ENCODE peak calls at places on chromosomes 13 and 19, in four cellular contexts. P, M, R and H are unnamed samples.

GRCh38 chr19:6238256-6238642 is 41.5 kb downstream of the MLLT1 start:
- DNase-seq in P (no peak), M (no peak), R (no peak), H (no peak)

GRCh38 chr13:51912091-51912490 is 50.3 kb downstream of the CCDC70 start:
- DNase-seq in P (no peak), M (peak), R (no peak), H (no peak)

GRCh38 chr13:23321534-23322241 is 111.8 kb downstream of the SACS start:
- DNase-seq in P (peak), M (no peak), R (no peak), H (no peak)

GRCh38 chr13:68588623-68589022 is 1358.5 kb upstream of the PCDH9 start:
- DNase-seq in P (no peak), M (no peak), R (no peak), H (no peak)

GRCh38 chr19:46495789-46496099 is at the start of gene PNMA8B:
- DNase-seq in P (peak), M (peak), R (peak), H (peak)

GRCh38 chr13:45174478-45174877 is 26.4 kb downstream of the KCTD4 start:
- DNase-seq in P (no peak), M (no peak), R (no peak), H (no peak)

GRCh38 chr13:100240109-100240779 is 151.4 kb downstream of the PCCA start:
- DNase-seq in P (peak), M (no peak), R (no peak), H (no peak)

GRCh38 chr19:1395194-1396018 is 5.9 kb downstream of the GAMT start:
- DNase-seq in P (no peak), M (no peak), R (no peak), H (no peak)

GRCh38 chr13:101514100-101514499 is 61.6 kb downstream of the ITGBL1 start:
- DNase-seq in P (no peak), M (no peak), R (no peak), H (no peak)

GRCh38 chr19:12834976-12835757 is 788 bp upstream of the RTBDN start:
- DNase-seq in P (no peak), M (peak), R (peak), H (peak)

GRCh38 chr19:29576761-29577661 is 29.1 kb upstream of the POP4 start:
- DNase-seq in P (peak), M (peak), R (no peak), H (no peak)

GRCh38 chr19:5285955-5286354 is 54.7 kb downstream of the PTPRS start:
- DNase-seq in P (no peak), M (no peak), R (no peak), H (no peak)

DNA sequence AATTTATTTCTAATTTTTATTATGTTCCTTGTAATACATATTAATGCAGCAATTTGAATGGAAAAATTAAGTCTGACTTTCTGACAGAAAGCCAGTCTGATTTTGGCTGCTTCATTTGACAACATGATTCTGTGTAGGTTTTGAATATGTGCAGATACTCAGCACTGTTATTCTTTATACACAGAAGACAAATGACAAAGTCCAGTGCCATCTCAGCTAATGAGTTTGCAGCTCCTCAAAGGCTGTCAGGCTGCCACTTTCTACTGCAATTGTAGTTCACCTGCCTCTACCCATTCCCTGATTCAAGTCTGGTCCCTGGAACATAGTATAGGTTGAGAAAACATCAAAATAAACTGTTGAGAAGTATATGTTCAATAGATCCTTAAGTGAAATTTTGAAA is 2.9 kb upstream of the CHAMP1 start:
- DNase-seq in P (no peak), M (no peak), R (no peak), H (no peak)
- H4K5ac ChIP-seq in P (no peak), M (no peak), R (no peak), H (no peak)

DNA sequence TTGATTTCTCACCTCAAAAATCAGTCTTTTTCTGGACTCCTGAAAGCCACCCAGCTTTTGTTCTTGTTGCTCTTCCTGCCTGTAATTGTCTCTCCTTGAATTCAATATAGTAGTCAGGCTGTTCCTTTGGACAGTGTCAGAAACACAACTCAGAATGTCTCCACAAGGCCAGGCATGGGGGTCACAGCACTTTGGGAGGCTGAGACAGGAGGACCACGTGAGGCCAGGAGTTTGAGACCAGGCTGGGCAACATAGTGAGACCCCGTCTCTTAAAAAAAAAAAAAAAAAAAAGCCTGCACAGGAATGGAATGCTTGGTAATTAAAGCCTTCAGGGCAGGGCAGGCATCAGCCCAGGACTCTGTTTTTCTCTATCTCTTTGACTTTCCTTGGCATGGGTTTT is 8.9 kb upstream of the BAX start:
- DNase-seq in P (no peak), M (no peak), R (no peak), H (no peak)
- H2BK120ac ChIP-seq in P (no peak), M (no peak), R (no peak), H (no peak)

GRCh38 chr13:25958983-25959382 is 92.8 kb downstream of the SHISA2 start:
- DNase-seq in P (no peak), M (no peak), R (no peak), H (no peak)

GRCh38 chr13:25965596-25965995 is 86.2 kb downstream of the SHISA2 start:
- DNase-seq in P (no peak), M (no peak), R (no peak), H (no peak)

GRCh38 chr13:25963681-25964080 is 88.1 kb downstream of the SHISA2 start:
- DNase-seq in P (no peak), M (no peak), R (no peak), H (no peak)

GRCh38 chr13:25966086-25966485 is 85.7 kb downstream of the SHISA2 start:
- DNase-seq in P (no peak), M (no peak), R (no peak), H (no peak)

DNA sequence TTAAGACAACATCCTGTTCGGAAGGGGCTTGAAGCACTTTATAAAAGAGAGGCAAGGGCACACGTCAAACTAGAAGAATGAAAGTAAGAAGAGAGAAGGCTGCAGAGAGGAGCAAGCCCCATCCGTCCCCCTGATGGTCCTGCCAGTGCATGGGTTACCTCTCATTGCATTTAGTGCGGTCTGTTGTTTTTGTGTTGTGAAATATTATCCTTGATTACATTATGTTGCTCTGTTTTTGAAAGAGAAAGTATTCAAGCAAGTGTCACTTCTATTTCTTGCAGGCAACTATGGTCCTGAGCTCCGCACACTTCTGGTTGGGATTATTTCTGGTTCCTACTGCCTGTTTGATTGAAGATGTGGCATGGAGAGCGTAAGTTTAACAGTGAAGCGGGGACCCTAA is 90.5 kb downstream of the SHISA2 start:
- DNase-seq in P (no peak), M (no peak), R (no peak), H (no peak)
- H4K5ac ChIP-seq in P (no peak), M (no peak), R (no peak), H (no peak)

DNA sequence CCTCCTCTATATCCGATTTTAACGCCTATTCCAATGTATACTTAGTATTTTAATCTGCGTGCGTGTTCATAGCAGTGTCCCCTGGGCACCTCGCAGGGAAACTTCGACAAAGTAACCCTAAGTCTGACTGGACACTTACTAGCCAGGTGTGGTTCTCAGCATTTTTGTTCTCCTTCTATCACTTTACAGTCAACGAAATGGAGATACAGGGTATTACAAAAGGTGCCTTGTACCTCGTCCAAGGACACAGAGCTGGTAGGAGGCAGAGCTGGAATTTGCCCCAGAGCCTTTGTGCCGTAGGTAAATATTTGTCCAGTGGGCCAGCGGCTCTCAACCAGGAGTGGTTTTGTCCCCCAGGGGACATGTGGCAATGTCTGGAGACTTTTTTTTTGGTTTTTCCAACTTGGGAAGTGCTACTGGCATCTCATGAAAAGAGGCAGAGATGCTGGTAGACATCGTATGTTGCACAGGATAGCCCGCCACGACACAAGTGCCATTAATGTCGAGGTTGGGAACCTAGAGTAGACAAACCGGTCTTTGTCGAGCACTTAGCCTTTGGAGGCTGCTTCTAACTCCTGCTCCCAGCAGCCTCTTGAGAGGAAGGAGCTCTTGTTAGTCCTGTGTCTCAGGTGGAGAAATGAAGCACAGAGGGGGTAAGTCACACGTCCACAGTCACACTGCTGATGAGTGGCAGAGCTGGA is 1.1 kb downstream of the ZNF444 start:
- DNase-seq in P (no peak), M (no peak), R (no peak), H (no peak)
- H2BK120ac ChIP-seq in P (no peak), M (no peak), R (no peak), H (no peak)

GRCh38 chr13:76336889-76337844 is 549.0 kb downstream of the KCTD12 start:
- DNase-seq in P (no peak), M (no peak), R (no peak), H (no peak)
- H4K5ac ChIP-seq in P (no peak), M (no peak), R (no peak), H (no peak)

GRCh38 chr13:112943309-112944125 is 25.5 kb upstream of the MCF2L start:
- DNase-seq in P (peak), M (peak), R (peak), H (peak)
- H2BK120ac ChIP-seq in P (no peak), M (no peak), R (no peak), H (no peak)

DNA sequence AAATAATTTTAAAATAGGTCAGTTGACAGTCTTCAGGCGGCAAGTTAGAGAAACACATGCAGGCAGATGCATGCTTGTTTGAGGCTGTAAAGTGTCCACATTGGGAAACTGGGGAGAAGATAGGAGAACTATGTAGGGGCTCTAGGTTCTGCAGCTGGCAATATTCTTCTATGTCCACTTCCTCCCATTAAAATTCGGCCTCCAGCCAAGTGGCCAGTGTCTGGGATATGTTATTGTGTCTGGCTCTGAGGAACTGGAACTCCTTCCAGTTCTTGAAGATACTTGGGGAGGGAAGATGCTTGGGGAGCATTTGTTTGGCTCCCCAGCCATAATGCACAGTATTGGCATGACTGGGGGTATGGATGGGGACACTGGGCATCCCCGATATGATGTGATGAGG is 20.9 kb upstream of the KLF2 start:
- DNase-seq in P (no peak), M (no peak), R (no peak), H (no peak)
- H4K5ac ChIP-seq in P (no peak), M (no peak), R (no peak), H (no peak)

GRCh38 chr13:110309159-110309476 is 2.0 kb downstream of the COL4A2 start:
- DNase-seq in P (no peak), M (no peak), R (no peak), H (no peak)

GRCh38 chr13:110308377-110309158 is 1.5 kb downstream of the COL4A2 start:
- DNase-seq in P (no peak), M (peak), R (peak), H (no peak)

GRCh38 chr13:110306960-110307696 is at the start of the genes COL4A1 and COL4A2:
- DNase-seq in P (peak), M (peak), R (peak), H (no peak)

GRCh38 chr13:110306340-110306959 is 507 bp downstream of the COL4A1 start:
- DNase-seq in P (no peak), M (peak), R (peak), H (no peak)

DNA sequence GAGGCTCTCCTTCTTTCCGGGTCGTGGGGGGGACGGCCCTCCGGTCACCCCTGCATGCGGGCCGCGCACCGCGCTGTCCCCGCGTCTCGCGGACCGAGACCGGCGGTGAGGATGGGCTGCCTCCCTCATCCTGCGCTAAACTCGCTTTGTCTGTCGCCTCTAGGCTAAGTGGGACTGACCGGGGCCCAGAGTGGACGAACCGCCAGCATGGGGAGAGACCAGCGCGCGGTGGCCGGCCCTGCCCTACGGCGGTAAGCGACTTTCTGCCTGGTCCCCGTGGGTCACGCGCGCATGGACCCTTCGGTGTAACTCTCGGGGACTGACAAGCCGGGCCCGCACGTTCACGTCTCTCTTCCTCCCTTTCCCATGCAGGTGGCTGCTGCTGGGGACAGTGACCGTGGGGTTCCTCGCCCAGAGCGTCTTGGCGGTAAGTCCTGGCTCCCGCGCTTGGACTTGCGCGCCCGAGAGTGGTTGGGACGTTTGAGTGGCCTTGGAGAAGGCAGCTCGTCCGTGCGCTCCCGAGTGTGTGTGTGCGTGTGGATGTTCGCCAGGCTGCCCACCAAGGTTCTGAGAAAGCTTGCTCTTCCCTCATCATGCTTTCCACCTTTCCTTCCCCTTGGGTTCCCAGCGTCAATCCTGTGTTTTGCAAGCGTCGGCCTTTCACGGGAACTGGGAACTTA is 753 bp downstream of the COL4A2 start:
- DNase-seq in P (peak), M (peak), R (peak), H (no peak)
- H2BK120ac ChIP-seq in P (peak), M (no peak), R (no peak), H (no peak)

DNA sequence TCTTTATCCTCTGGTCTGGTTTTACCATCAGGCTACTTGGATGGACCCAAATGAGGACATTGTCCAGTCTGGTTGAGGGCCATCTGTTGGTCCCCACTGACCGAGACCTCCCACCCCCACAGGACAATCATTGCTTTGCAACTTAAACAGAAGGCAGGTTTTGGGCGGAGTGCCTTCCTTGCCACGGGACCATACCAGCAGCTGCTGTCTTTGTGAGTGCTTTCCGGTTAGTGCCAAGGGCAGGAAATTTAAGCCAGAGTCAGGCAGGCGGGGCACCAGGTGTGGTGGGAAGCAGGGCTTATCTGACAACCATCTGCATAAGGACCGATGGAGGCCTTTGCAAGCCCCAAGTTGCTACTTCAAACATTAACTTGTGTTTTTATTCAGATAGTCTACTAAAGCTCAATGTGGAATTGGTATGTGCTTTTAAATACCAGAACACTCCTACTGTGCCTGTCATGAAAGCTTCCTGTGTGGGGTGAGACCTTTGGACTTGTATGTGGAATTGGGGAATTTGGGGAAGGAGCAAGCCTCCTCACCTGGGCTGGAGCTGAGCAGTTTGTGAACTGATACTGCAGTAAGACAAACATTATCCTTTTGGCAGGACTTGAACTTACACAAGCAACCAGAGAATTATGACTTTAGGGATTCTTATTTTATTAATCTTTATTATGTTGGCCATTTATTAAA is 39.3 kb upstream of the UBE2L5 start:
- DNase-seq in P (no peak), M (no peak), R (no peak), H (no peak)
- H4K5ac ChIP-seq in P (no peak), M (no peak), R (no peak), H (no peak)

DNA sequence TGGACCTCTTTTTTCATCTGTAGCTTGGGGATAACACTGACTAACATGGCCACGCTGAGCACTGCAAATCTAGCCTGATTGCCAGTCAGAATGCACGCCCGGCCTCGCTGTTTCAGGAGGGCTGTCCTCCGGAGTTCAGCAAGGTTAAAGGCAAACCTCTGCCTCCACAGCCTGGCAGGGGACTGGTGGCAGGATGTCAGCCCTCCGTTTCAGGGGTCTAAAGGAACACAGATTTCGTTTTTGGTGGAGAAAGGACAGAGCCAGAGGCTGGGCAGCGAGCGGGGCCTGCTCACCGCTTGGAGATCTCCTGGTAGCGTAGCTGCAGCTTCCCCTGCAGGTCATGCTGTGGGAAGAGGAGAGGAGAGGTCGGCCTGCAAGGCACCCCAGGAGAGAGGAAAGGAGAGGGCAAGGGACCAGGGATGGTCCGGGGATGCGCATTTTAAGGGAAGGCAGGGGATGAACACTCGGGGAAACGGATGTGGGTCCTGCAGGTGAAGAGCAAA is 560 bp downstream of the NDUFA7 start:
- DNase-seq in P (no peak), M (no peak), R (peak), H (no peak)
- H2BK120ac ChIP-seq in P (no peak), M (no peak), R (no peak), H (no peak)